ENCODE peak calls at places on chromosomes 4 and X, in eight cellular contexts. U is Caki2; Y is A549; S is Calu3; V is activated gamma-delta T cell treated with anti-CD3 and anti-CD28 coated beads, Interleukin-2, amount 50 U/mL, for 16 hours; W is adipocyte; F is HT-29; J is hypothalamus. T is an unnamed sample.

GRCh38 chr4:40247350-40247749 is 50.5 kb downstream of the RHOH start:
- DNase-seq in S (no peak), F (no peak), U (no peak), J (no peak), W (no peak), Y (no peak), V (peak), T (peak)

GRCh38 chr4:38163216-38164006 is 203.2 kb downstream of the PTTG2 start:
- DNase-seq in V (no peak), S (no peak), U (no peak), J (no peak), Y (peak), W (peak), F (peak), T (no peak)

GRCh38 chrX:69076084-69076483 is 89.2 kb downstream of the PJA1 start:
- DNase-seq in J (no peak), V (no peak), W (no peak), F (no peak), U (no peak), Y (no peak), S (no peak), T (no peak)

GRCh38 chr4:98663226-98664006 is 5.0 kb upstream of the TSPAN5 start:
- DNase-seq in V (peak), Y (no peak), W (no peak), J (no peak), S (no peak), U (no peak), F (no peak), T (peak)

GRCh38 chr4:4395849-4396627 is 9.1 kb downstream of the NSG1 start:
- DNase-seq in V (no peak), F (peak), W (peak), S (no peak), Y (no peak), J (peak), U (no peak), T (no peak)

GRCh38 chr4:39037491-39037825 is 5.2 kb upstream of the TMEM156 start:
- DNase-seq in Y (peak), J (no peak), F (no peak), S (no peak), U (peak), W (peak), V (no peak), T (no peak)

GRCh38 chrX:9062621-9063020 is 28.7 kb upstream of the FAM9B start:
- DNase-seq in U (no peak), Y (no peak), J (no peak), F (no peak), V (no peak), W (no peak), S (no peak), T (no peak)

GRCh38 chr4:29066856-29067255 is 1653.3 kb upstream of the PCDH7 start:
- DNase-seq in F (no peak), Y (no peak), J (no peak), W (no peak), V (no peak), U (no peak), S (no peak), T (no peak)

GRCh38 chrX:7614616-7615015 is 228.4 kb upstream of the VCX start:
- DNase-seq in U (no peak), F (no peak), Y (no peak), J (no peak), V (no peak), W (no peak), S (no peak), T (no peak)

GRCh38 chrX:7444967-7445366 is 297.0 kb upstream of the PUDP start:
- DNase-seq in S (no peak), V (no peak), U (no peak), Y (no peak), W (no peak), J (no peak), F (no peak), T (no peak)

GRCh38 chrX:108735087-108735679 is 1.2 kb downstream of the IRS4 start:
- DNase-seq in V (no peak), F (no peak), S (no peak), Y (peak), J (no peak), W (no peak), U (no peak), T (no peak)

GRCh38 chr4:12889054-12889453 is 595.1 kb downstream of the RAB28 start:
- DNase-seq in F (no peak), J (no peak), S (no peak), U (no peak), Y (peak), W (no peak), V (no peak), T (no peak)

GRCh38 chr4:87465739-87466366 is 43.5 kb downstream of the NUDT9 start:
- DNase-seq in W (peak), F (peak), J (no peak), Y (peak), S (peak), V (no peak), U (peak), T (no peak)

GRCh38 chr4:71377561-71377960 is 38.7 kb downstream of the SLC4A4 start:
- DNase-seq in F (peak), Y (peak), U (peak), W (peak), J (no peak), S (no peak), V (no peak), T (no peak)

GRCh38 chr4:65968873-65969272 is 298.6 kb upstream of the EPHA5 start:
- DNase-seq in U (peak), F (peak), W (peak), S (no peak), Y (peak), V (no peak), J (no peak), T (no peak)

GRCh38 chr4:106258145-106259045 is 57.6 kb downstream of the TBCK start:
- DNase-seq in S (no peak), W (peak), V (no peak), F (no peak), J (no peak), U (no peak), Y (peak), T (no peak)

GRCh38 chr4:103372002-103372558 is 173.9 kb upstream of the CENPE start:
- DNase-seq in V (no peak), W (no peak), S (no peak), J (no peak), F (no peak), U (no peak), Y (no peak), T (no peak)

GRCh38 chrX:105664243-105664642 is 158.1 kb upstream of the NRK start:
- DNase-seq in J (no peak), W (no peak), F (no peak), S (no peak), U (no peak), Y (no peak), V (no peak), T (no peak)

GRCh38 chr4:61301285-61301684 is 101.2 kb downstream of the ADGRL3 start:
- DNase-seq in U (no peak), W (no peak), S (no peak), J (no peak), F (no peak), V (no peak), Y (no peak), T (no peak)